ENCODE peak calls at places on chromosomes 16 and 17, in five cellular contexts. R is cardiac fibroblast; N is AG10803; L is lower lobe of right lung; B is CD8-positive, alpha-beta T cell. K is an unnamed sample.
A peak's percentile ranks its signal among the peaks of the same experiment; 100 is the strongest.

GRCh38 chr16:53232826-53233529 is 178.2 kb downstream of the CHD9 start:
- DNase-seq in N (peak; percentile 31), R (no peak), L (no peak), B (no peak), K (no peak)

GRCh38 chr16:23903001-23903414 is 67.2 kb downstream of the PRKCB start:
- DNase-seq in L (no peak), N (no peak), B (no peak), R (no peak), K (no peak)

GRCh38 chr17:82613283-82614094 is 34.8 kb downstream of the WDR45B start:
- DNase-seq in N (no peak), L (peak; percentile 63), R (no peak), B (no peak), K (no peak)

GRCh38 chr17:66399441-66399840 is 97.0 kb downstream of the PRKCA start:
- DNase-seq in N (no peak), B (no peak), R (no peak), L (no peak), K (no peak)

GRCh38 chr17:59707971-59708425 is 544 bp downstream of the VMP1 start:
- DNase-seq in R (no peak), L (no peak), N (peak; percentile 29), B (no peak), K (no peak)

GRCh38 chr17:46738544-46738943 is 79.9 kb downstream of the WNT3 start:
- DNase-seq in B (no peak), R (no peak), N (peak; percentile 28), L (no peak), K (peak; percentile 16)

GRCh38 chr16:20995711-20996110 is 95.1 kb downstream of the LYRM1 start:
- DNase-seq in B (no peak), L (no peak), N (no peak), R (no peak), K (no peak)

GRCh38 chr16:51607202-51607756 is 456.2 kb upstream of the SALL1 start:
- DNase-seq in L (no peak), R (no peak), N (peak; percentile 11), B (no peak), K (no peak)

GRCh38 chr16:30068750-30069574 is 3.4 kb downstream of the ALDOA start:
- DNase-seq in L (no peak), B (peak; percentile 71), N (no peak), R (peak; percentile 43), K (no peak)

GRCh38 chr16:87317766-87318121 is 552 bp upstream of the C16orf95 start:
- DNase-seq in R (peak; percentile 75), B (no peak), N (peak; percentile 61), L (peak; percentile 80), K (no peak)

GRCh38 chr16:67723151-67723915 is 4.2 kb upstream of the GFOD2 start:
- DNase-seq in B (no peak), N (peak; percentile 86), R (peak; percentile 45), L (no peak), K (peak; percentile 62)

GRCh38 chr17:50935201-50936124 is 69.3 kb upstream of the TOB1 start:
- DNase-seq in L (peak; percentile 89), B (no peak), R (no peak), N (no peak), K (peak; percentile 73)

GRCh38 chr17:50332196-50332595 is 13.7 kb upstream of the XYLT2 start:
- DNase-seq in L (no peak), N (no peak), B (no peak), R (no peak), K (no peak)

GRCh38 chr17:46894476-46895151 is 28.3 kb upstream of the GOSR2 start:
- DNase-seq in B (no peak), L (no peak), R (no peak), N (no peak), K (no peak)

GRCh38 chr16:424623-425081 is 797 bp upstream of the RAB11FIP3 start:
- DNase-seq in L (peak; percentile 63), N (peak; percentile 41), R (no peak), B (no peak), K (no peak)

GRCh38 chr17:65813306-65813705 is 251.9 kb upstream of the AXIN2 start:
- DNase-seq in B (no peak), L (no peak), N (peak; percentile 79), R (no peak), K (peak; percentile 23)

GRCh38 chr17:43530303-43531081 is 15.6 kb downstream of the ETV4 start:
- DNase-seq in L (peak; percentile 70), R (peak; percentile 84), N (peak; percentile 72), B (no peak), K (no peak)

GRCh38 chr16:72221216-72221995 is 49.5 kb upstream of the PMFBP1 start:
- DNase-seq in R (peak; percentile 30), B (no peak), N (peak; percentile 10), L (no peak), K (no peak)

GRCh38 chr17:43732961-43733360 is 25.6 kb downstream of the SOST start:
- DNase-seq in L (no peak), R (peak; percentile 91), N (peak; percentile 95), B (no peak), K (peak; percentile 64)

GRCh38 chr17:80485846-80486245 is 9.4 kb upstream of the NPTX1 start:
- DNase-seq in R (no peak), L (no peak), N (no peak), B (no peak), K (no peak)

GRCh38 chr17:66918896-66919295 is 45.6 kb upstream of the CACNG4 start:
- DNase-seq in R (no peak), B (no peak), L (no peak), N (no peak), K (no peak)

GRCh38 chr17:41655611-41656111 is 31.3 kb upstream of the KRT17 start:
- DNase-seq in B (no peak), N (no peak), R (no peak), L (peak; percentile 92), K (no peak)

GRCh38 chr16:74279805-74280204 is 16.8 kb upstream of the PSMD7 start:
- DNase-seq in N (no peak), L (no peak), R (no peak), B (no peak), K (no peak)

GRCh38 chr16:62079236-62079635 is 43.0 kb upstream of the CDH8 start:
- DNase-seq in R (peak; percentile 0), N (no peak), L (no peak), B (no peak), K (no peak)

GRCh38 chr17:72120878-72121163 is at the start of gene SOX9:
- DNase-seq in L (peak; percentile 85), N (peak; percentile 94), B (no peak), R (peak; percentile 77), K (peak; percentile 70)

GRCh38 chr16:78773316-78773715 is 673.9 kb downstream of the WWOX start:
- DNase-seq in N (no peak), B (no peak), L (no peak), R (no peak), K (no peak)

GRCh38 chr17:32007463-32008298 is 498 bp downstream of the LRRC37B start:
- DNase-seq in L (peak; percentile 56), N (no peak), B (peak; percentile 54), R (peak; percentile 33), K (no peak)

GRCh38 chr17:72111374-72111773 is 9.4 kb upstream of the SOX9 start:
- DNase-seq in N (no peak), L (no peak), R (no peak), B (no peak), K (no peak)

GRCh38 chr16:57054771-57055170 is 37.6 kb upstream of the CPNE2 start:
- DNase-seq in R (no peak), B (no peak), L (no peak), N (no peak), K (no peak)

GRCh38 chr16:57053206-57053605 is 39.2 kb upstream of the CPNE2 start:
- DNase-seq in R (no peak), L (no peak), B (no peak), N (no peak), K (no peak)

GRCh38 chr16:57054338-57054737 is 38.0 kb upstream of the CPNE2 start:
- DNase-seq in N (no peak), R (no peak), B (no peak), L (no peak), K (no peak)

GRCh38 chr16:57049678-57050077 is 42.7 kb upstream of the CPNE2 start:
- DNase-seq in L (no peak), R (no peak), N (no peak), B (no peak), K (no peak)

GRCh38 chr16:57051696-57052228 is 40.6 kb upstream of the CPNE2 start:
- DNase-seq in L (no peak), R (no peak), N (no peak), B (no peak), K (no peak)
- TF ChIP-seq CTCF in L (no peak), R (no peak), N (no peak), B (no peak), K (no peak)

DNA sequence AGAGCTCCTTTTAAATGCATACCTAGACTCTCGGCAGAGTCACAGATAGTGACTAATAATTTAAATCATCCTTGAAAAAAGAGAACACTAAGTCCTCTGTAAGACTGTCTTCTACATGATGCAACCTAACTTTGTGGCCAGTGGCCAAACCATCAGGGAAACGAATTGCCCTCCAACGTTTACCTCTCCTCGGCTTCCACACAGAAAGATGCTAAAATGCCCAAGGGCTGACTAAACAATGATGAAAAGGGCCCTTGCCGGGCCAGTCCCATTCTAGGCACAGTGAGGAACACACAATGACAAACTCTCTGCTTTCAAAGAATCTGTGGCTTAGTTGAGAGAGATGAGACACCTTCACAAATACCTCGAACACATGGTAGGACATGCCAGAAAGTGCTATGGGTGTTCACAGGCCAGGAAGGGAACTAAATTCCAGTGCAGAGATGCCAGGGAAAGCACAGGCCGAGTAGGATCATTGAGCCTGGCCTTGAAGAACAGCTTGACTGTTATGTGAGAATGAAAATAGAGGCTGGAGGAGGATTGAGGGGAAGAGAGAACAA is 35.3 kb upstream of the PITPNM3 start:
- DNase-seq in R (peak; percentile 95), N (peak; percentile 86), L (no peak), B (no peak), K (peak; percentile 44)
- H3K4me3 ChIP-seq in R (no peak overlapping the region), N (no peak overlapping the region), L (no peak overlapping the region), B (no peak overlapping the region), K (no peak overlapping the region)

GRCh38 chr17:45022288-45022648 is 29.2 kb downstream of the DCAKD start:
- DNase-seq in N (no peak), R (no peak), B (no peak), L (no peak), K (no peak)
- TF ChIP-seq CTCF in N (no peak), R (no peak), B (peak; percentile 55), L (no peak), K (no peak)

GRCh38 chr17:2797632-2798031 is 1.4 kb downstream of the RAP1GAP2 start:
- DNase-seq in R (no peak), N (no peak), B (no peak), L (no peak), K (no peak)

GRCh38 chr17:2796164-2797140 is at the start of gene RAP1GAP2:
- DNase-seq in N (no peak), R (no peak), L (peak; percentile 93), B (peak; percentile 80), K (no peak)

GRCh38 chr17:2797226-2797625 is 988 bp downstream of the RAP1GAP2 start:
- DNase-seq in N (no peak), R (no peak), B (no peak), L (no peak), K (no peak)

GRCh38 chr17:2794116-2794803 is 2.0 kb upstream of the RAP1GAP2 start:
- DNase-seq in L (no peak), N (no peak), R (no peak), B (no peak), K (no peak)

GRCh38 chr17:2795412-2796163 is 650 bp upstream of the RAP1GAP2 start:
- DNase-seq in R (no peak), B (no peak), N (no peak), L (no peak), K (no peak)
- H3K4me3 ChIP-seq in R (no peak overlapping the region), B (peak overlapping the region; percentile 56), N (no peak overlapping the region), L (peak overlapping the region; percentile 51), K (no peak overlapping the region)

GRCh38 chr17:63421681-63422645 is 24.1 kb downstream of the CYB561 start:
- DNase-seq in R (no peak), N (no peak), B (no peak), L (no peak), K (no peak)
- TF ChIP-seq CTCF in R (no peak), N (no peak), B (no peak), L (no peak), K (no peak)

K was measured in AG09309.